ENCODE peak calls at places on chromosome 21, in nine cellular contexts. One of them, this sample, is unnamed.

GRCh38 chr21:14988760-14989159 is 76.0 kb downstream of the NRIP1 start:
- DNase-seq in CD4-positive, alpha-beta T cell: no peak
- DNase-seq in OCI-LY7: no peak
- DNase-seq in ovary: no peak
- DNase-seq in nephron progenitor cell: no peak
- DNase-seq in heart right ventricle: no peak
- DNase-seq in astrocyte of the spinal cord: no peak
- DNase-seq in breast epithelium: no peak
- DNase-seq in psoas muscle: no peak
- DNase-seq in this sample: no peak

GRCh38 chr21:17250651-17251294 is 262.1 kb upstream of the CXADR start:
- DNase-seq in CD4-positive, alpha-beta T cell: no peak
- DNase-seq in OCI-LY7: no peak
- DNase-seq in ovary: no peak
- DNase-seq in nephron progenitor cell: no peak
- DNase-seq in heart right ventricle: no peak
- DNase-seq in astrocyte of the spinal cord: peak; percentile 8
- DNase-seq in breast epithelium: no peak
- DNase-seq in psoas muscle: no peak
- DNase-seq in this sample: no peak

GRCh38 chr21:16468191-16468590 is 738.4 kb downstream of the USP25 start:
- DNase-seq in CD4-positive, alpha-beta T cell: no peak
- DNase-seq in OCI-LY7: no peak
- DNase-seq in ovary: no peak
- DNase-seq in nephron progenitor cell: no peak
- DNase-seq in heart right ventricle: no peak
- DNase-seq in astrocyte of the spinal cord: no peak
- DNase-seq in breast epithelium: no peak
- DNase-seq in psoas muscle: no peak
- DNase-seq in this sample: no peak

GRCh38 chr21:14602418-14602987 is 56.4 kb upstream of the SAMSN1 start:
- DNase-seq in CD4-positive, alpha-beta T cell: no peak
- DNase-seq in OCI-LY7: peak; percentile 8
- DNase-seq in ovary: no peak
- DNase-seq in nephron progenitor cell: no peak
- DNase-seq in heart right ventricle: no peak
- DNase-seq in astrocyte of the spinal cord: no peak
- DNase-seq in breast epithelium: no peak
- DNase-seq in psoas muscle: no peak
- DNase-seq in this sample: no peak

GRCh38 chr21:14484188-14485009 is 61.7 kb downstream of the SAMSN1 start:
- DNase-seq in CD4-positive, alpha-beta T cell: no peak
- DNase-seq in OCI-LY7: no peak
- DNase-seq in ovary: no peak
- DNase-seq in nephron progenitor cell: no peak
- DNase-seq in heart right ventricle: no peak
- DNase-seq in astrocyte of the spinal cord: no peak
- DNase-seq in breast epithelium: no peak
- DNase-seq in psoas muscle: no peak
- DNase-seq in this sample: no peak

GRCh38 chr21:38645282-38645681 is 147.0 kb upstream of the ERG start:
- DNase-seq in CD4-positive, alpha-beta T cell: no peak
- DNase-seq in OCI-LY7: no peak
- DNase-seq in ovary: no peak
- DNase-seq in nephron progenitor cell: no peak
- DNase-seq in heart right ventricle: no peak
- DNase-seq in astrocyte of the spinal cord: peak; percentile 87
- DNase-seq in breast epithelium: no peak
- DNase-seq in psoas muscle: no peak
- DNase-seq in this sample: no peak

GRCh38 chr21:15065381-15066230 is 806 bp upstream of the NRIP1 start:
- DNase-seq in CD4-positive, alpha-beta T cell: peak; percentile 80
- DNase-seq in OCI-LY7: no peak
- DNase-seq in ovary: peak; percentile 84
- DNase-seq in nephron progenitor cell: peak; percentile 53
- DNase-seq in heart right ventricle: peak; percentile 76
- DNase-seq in astrocyte of the spinal cord: peak; percentile 83
- DNase-seq in breast epithelium: peak; percentile 64
- DNase-seq in psoas muscle: peak; percentile 85
- DNase-seq in this sample: peak; percentile 51

GRCh38 chr21:28261291-28261690 is 731.4 kb downstream of the LTN1 start:
- DNase-seq in CD4-positive, alpha-beta T cell: no peak
- DNase-seq in OCI-LY7: no peak
- DNase-seq in ovary: no peak
- DNase-seq in nephron progenitor cell: no peak
- DNase-seq in heart right ventricle: no peak
- DNase-seq in astrocyte of the spinal cord: no peak
- DNase-seq in breast epithelium: no peak
- DNase-seq in psoas muscle: no peak
- DNase-seq in this sample: no peak

GRCh38 chr21:15604424-15604823 is 125.4 kb upstream of the USP25 start:
- DNase-seq in CD4-positive, alpha-beta T cell: no peak
- DNase-seq in OCI-LY7: no peak
- DNase-seq in ovary: no peak
- DNase-seq in nephron progenitor cell: no peak
- DNase-seq in heart right ventricle: no peak
- DNase-seq in astrocyte of the spinal cord: peak; percentile 46
- DNase-seq in breast epithelium: no peak
- DNase-seq in psoas muscle: no peak
- DNase-seq in this sample: no peak

GRCh38 chr21:38308010-38308784 is 51.4 kb downstream of the KCNJ15 start:
- DNase-seq in CD4-positive, alpha-beta T cell: no peak
- DNase-seq in OCI-LY7: no peak
- DNase-seq in ovary: peak; percentile 16
- DNase-seq in nephron progenitor cell: no peak
- DNase-seq in heart right ventricle: no peak
- DNase-seq in astrocyte of the spinal cord: no peak
- DNase-seq in breast epithelium: no peak
- DNase-seq in psoas muscle: no peak
- DNase-seq in this sample: no peak

GRCh38 chr21:31273278-31273677 is 70.8 kb downstream of the TIAM1 start:
- DNase-seq in CD4-positive, alpha-beta T cell: no peak
- DNase-seq in OCI-LY7: no peak
- DNase-seq in ovary: no peak
- DNase-seq in nephron progenitor cell: no peak
- DNase-seq in heart right ventricle: no peak
- DNase-seq in astrocyte of the spinal cord: no peak
- DNase-seq in breast epithelium: no peak
- DNase-seq in psoas muscle: no peak
- DNase-seq in this sample: no peak

GRCh38 chr21:38712076-38712475 is 93.7 kb upstream of the ETS2 start:
- DNase-seq in CD4-positive, alpha-beta T cell: no peak
- DNase-seq in OCI-LY7: peak; percentile 22
- DNase-seq in ovary: no peak
- DNase-seq in nephron progenitor cell: peak; percentile 8
- DNase-seq in heart right ventricle: no peak
- DNase-seq in astrocyte of the spinal cord: peak; percentile 41
- DNase-seq in breast epithelium: no peak
- DNase-seq in psoas muscle: no peak
- DNase-seq in this sample: peak; percentile 44

GRCh38 chr21:38477241-38477640 is 21.0 kb downstream of the ERG start:
- DNase-seq in CD4-positive, alpha-beta T cell: no peak
- DNase-seq in OCI-LY7: no peak
- DNase-seq in ovary: no peak
- DNase-seq in nephron progenitor cell: no peak
- DNase-seq in heart right ventricle: no peak
- DNase-seq in astrocyte of the spinal cord: no peak
- DNase-seq in breast epithelium: no peak
- DNase-seq in psoas muscle: no peak
- DNase-seq in this sample: no peak

GRCh38 chr21:29382029-29382654 is 83.4 kb downstream of the BACH1 start:
- DNase-seq in CD4-positive, alpha-beta T cell: no peak
- DNase-seq in OCI-LY7: no peak
- DNase-seq in ovary: no peak
- DNase-seq in nephron progenitor cell: no peak
- DNase-seq in heart right ventricle: no peak
- DNase-seq in astrocyte of the spinal cord: peak; percentile 73
- DNase-seq in breast epithelium: no peak
- DNase-seq in psoas muscle: no peak
- DNase-seq in this sample: no peak

GRCh38 chr21:32359719-32360260 is 33.0 kb downstream of the URB1 start:
- DNase-seq in CD4-positive, alpha-beta T cell: no peak
- DNase-seq in OCI-LY7: peak; percentile 7
- DNase-seq in ovary: no peak
- DNase-seq in nephron progenitor cell: no peak
- DNase-seq in heart right ventricle: no peak
- DNase-seq in astrocyte of the spinal cord: no peak
- DNase-seq in breast epithelium: no peak
- DNase-seq in psoas muscle: no peak
- DNase-seq in this sample: no peak
- TF ChIP-seq CTCF in CD4-positive, alpha-beta T cell: no peak
- TF ChIP-seq CTCF in OCI-LY7: peak; percentile 51
- TF ChIP-seq CTCF in ovary: no peak
- TF ChIP-seq CTCF in nephron progenitor cell: no peak
- TF ChIP-seq CTCF in heart right ventricle: no peak
- TF ChIP-seq CTCF in astrocyte of the spinal cord: peak; percentile 24
- TF ChIP-seq CTCF in breast epithelium: peak; percentile 10
- TF ChIP-seq CTCF in psoas muscle: no peak
- TF ChIP-seq CTCF in this sample: no peak

GRCh38 chr21:42043201-42043895 is 27.8 kb upstream of the UMODL1 start:
- DNase-seq in CD4-positive, alpha-beta T cell: no peak
- DNase-seq in OCI-LY7: no peak
- DNase-seq in ovary: no peak
- DNase-seq in nephron progenitor cell: no peak
- DNase-seq in heart right ventricle: no peak
- DNase-seq in astrocyte of the spinal cord: no peak
- DNase-seq in breast epithelium: no peak
- DNase-seq in psoas muscle: no peak
- DNase-seq in this sample: no peak

GRCh38 chr21:42041246-42041645 is 29.9 kb upstream of the UMODL1 start:
- DNase-seq in CD4-positive, alpha-beta T cell: no peak
- DNase-seq in OCI-LY7: no peak
- DNase-seq in ovary: no peak
- DNase-seq in nephron progenitor cell: no peak
- DNase-seq in heart right ventricle: no peak
- DNase-seq in astrocyte of the spinal cord: no peak
- DNase-seq in breast epithelium: no peak
- DNase-seq in psoas muscle: no peak
- DNase-seq in this sample: no peak

GRCh38 chr21:42043961-42044360 is 27.2 kb upstream of the UMODL1 start:
- DNase-seq in CD4-positive, alpha-beta T cell: no peak
- DNase-seq in OCI-LY7: no peak
- DNase-seq in ovary: no peak
- DNase-seq in nephron progenitor cell: no peak
- DNase-seq in heart right ventricle: no peak
- DNase-seq in astrocyte of the spinal cord: no peak
- DNase-seq in breast epithelium: no peak
- DNase-seq in psoas muscle: no peak
- DNase-seq in this sample: no peak

GRCh38 chr21:42041711-42042110 is 29.4 kb upstream of the UMODL1 start:
- DNase-seq in CD4-positive, alpha-beta T cell: no peak
- DNase-seq in OCI-LY7: no peak
- DNase-seq in ovary: no peak
- DNase-seq in nephron progenitor cell: no peak
- DNase-seq in heart right ventricle: no peak
- DNase-seq in astrocyte of the spinal cord: no peak
- DNase-seq in breast epithelium: no peak
- DNase-seq in psoas muscle: no peak
- DNase-seq in this sample: no peak

GRCh38 chr21:42042651-42043050 is 28.5 kb upstream of the UMODL1 start:
- DNase-seq in CD4-positive, alpha-beta T cell: no peak
- DNase-seq in OCI-LY7: no peak
- DNase-seq in ovary: no peak
- DNase-seq in nephron progenitor cell: no peak
- DNase-seq in heart right ventricle: no peak
- DNase-seq in astrocyte of the spinal cord: no peak
- DNase-seq in breast epithelium: no peak
- DNase-seq in psoas muscle: no peak
- DNase-seq in this sample: no peak
- TF ChIP-seq CTCF in CD4-positive, alpha-beta T cell: no peak
- TF ChIP-seq CTCF in OCI-LY7: no peak
- TF ChIP-seq CTCF in ovary: no peak
- TF ChIP-seq CTCF in nephron progenitor cell: no peak
- TF ChIP-seq CTCF in heart right ventricle: no peak
- TF ChIP-seq CTCF in astrocyte of the spinal cord: no peak
- TF ChIP-seq CTCF in breast epithelium: no peak
- TF ChIP-seq CTCF in psoas muscle: no peak
- TF ChIP-seq CTCF in this sample: no peak

DNA sequence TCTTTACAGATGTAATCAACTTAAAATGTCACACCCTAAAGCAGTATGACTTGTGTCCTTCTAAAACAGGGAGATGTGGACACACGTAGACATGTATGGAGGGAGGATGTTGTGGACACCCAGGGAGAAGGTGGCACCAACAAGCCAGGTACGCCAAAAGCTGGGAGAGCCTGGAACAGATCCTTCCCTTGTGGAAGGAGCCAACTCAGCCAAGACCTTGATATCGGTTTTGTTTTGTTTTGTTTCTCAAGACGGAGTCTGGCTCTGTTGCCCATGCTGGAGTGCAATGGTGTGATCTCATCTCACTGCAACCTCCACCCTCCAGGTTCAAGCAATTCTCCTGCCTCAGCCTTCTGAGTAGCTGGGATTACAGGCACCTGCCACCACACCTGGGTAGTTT is 45.6 kb downstream of the CHAF1B start:
- DNase-seq in CD4-positive, alpha-beta T cell: no peak
- DNase-seq in OCI-LY7: no peak
- DNase-seq in ovary: no peak
- DNase-seq in nephron progenitor cell: no peak
- DNase-seq in heart right ventricle: no peak
- DNase-seq in astrocyte of the spinal cord: peak; percentile 31
- DNase-seq in breast epithelium: no peak
- DNase-seq in psoas muscle: no peak
- DNase-seq in this sample: no peak
- TF ChIP-seq CTCF in CD4-positive, alpha-beta T cell: no peak
- TF ChIP-seq CTCF in OCI-LY7: no peak
- TF ChIP-seq CTCF in ovary: no peak
- TF ChIP-seq CTCF in nephron progenitor cell: no peak
- TF ChIP-seq CTCF in heart right ventricle: no peak
- TF ChIP-seq CTCF in astrocyte of the spinal cord: no peak
- TF ChIP-seq CTCF in breast epithelium: no peak
- TF ChIP-seq CTCF in psoas muscle: no peak
- TF ChIP-seq CTCF in this sample: no peak

GRCh38 chr21:46189213-46189958 is 5.1 kb upstream of the SPATC1L start:
- DNase-seq in CD4-positive, alpha-beta T cell: no peak
- DNase-seq in OCI-LY7: no peak
- DNase-seq in ovary: no peak
- DNase-seq in nephron progenitor cell: no peak
- DNase-seq in heart right ventricle: no peak
- DNase-seq in astrocyte of the spinal cord: peak; percentile 65
- DNase-seq in breast epithelium: peak; percentile 50
- DNase-seq in psoas muscle: peak; percentile 41
- DNase-seq in this sample: no peak

GRCh38 chr21:46189959-46190490 is 5.8 kb upstream of the SPATC1L start:
- DNase-seq in CD4-positive, alpha-beta T cell: no peak
- DNase-seq in OCI-LY7: no peak
- DNase-seq in ovary: no peak
- DNase-seq in nephron progenitor cell: no peak
- DNase-seq in heart right ventricle: no peak
- DNase-seq in astrocyte of the spinal cord: no peak
- DNase-seq in breast epithelium: peak; percentile 49
- DNase-seq in psoas muscle: no peak
- DNase-seq in this sample: no peak

GRCh38 chr21:46190491-46191131 is 6.4 kb upstream of the SPATC1L start:
- DNase-seq in CD4-positive, alpha-beta T cell: no peak
- DNase-seq in OCI-LY7: no peak
- DNase-seq in ovary: no peak
- DNase-seq in nephron progenitor cell: no peak
- DNase-seq in heart right ventricle: no peak
- DNase-seq in astrocyte of the spinal cord: no peak
- DNase-seq in breast epithelium: peak; percentile 38
- DNase-seq in psoas muscle: no peak
- DNase-seq in this sample: no peak

GRCh38 chr21:46191686-46192575 is 7.7 kb upstream of the SPATC1L start:
- DNase-seq in CD4-positive, alpha-beta T cell: no peak
- DNase-seq in OCI-LY7: no peak
- DNase-seq in ovary: no peak
- DNase-seq in nephron progenitor cell: no peak
- DNase-seq in heart right ventricle: no peak
- DNase-seq in astrocyte of the spinal cord: no peak
- DNase-seq in breast epithelium: no peak
- DNase-seq in psoas muscle: peak; percentile 43
- DNase-seq in this sample: no peak

GRCh38 chr21:46191257-46191685 is 7.0 kb upstream of the SPATC1L start:
- DNase-seq in CD4-positive, alpha-beta T cell: no peak
- DNase-seq in OCI-LY7: no peak
- DNase-seq in ovary: no peak
- DNase-seq in nephron progenitor cell: no peak
- DNase-seq in heart right ventricle: no peak
- DNase-seq in astrocyte of the spinal cord: peak; percentile 74
- DNase-seq in breast epithelium: peak; percentile 48
- DNase-seq in psoas muscle: peak; percentile 71
- DNase-seq in this sample: no peak
- TF ChIP-seq CTCF in CD4-positive, alpha-beta T cell: no peak
- TF ChIP-seq CTCF in OCI-LY7: no peak
- TF ChIP-seq CTCF in ovary: no peak
- TF ChIP-seq CTCF in nephron progenitor cell: no peak
- TF ChIP-seq CTCF in heart right ventricle: no peak
- TF ChIP-seq CTCF in astrocyte of the spinal cord: no peak
- TF ChIP-seq CTCF in breast epithelium: no peak
- TF ChIP-seq CTCF in psoas muscle: no peak
- TF ChIP-seq CTCF in this sample: no peak